ENCODE peak calls at places on chromosomes 7 and 10, in seven cellular contexts. M is breast epithelium, R is GM23248, D is prostate gland, Q is left ventricle myocardium inferior, X is cardiac muscle cell, P is aorta. J is an unnamed sample. For H3K4me1, the result is how much of the 10 kb centered on the place peaks cover.

GRCh38 chr7:101201695-101202602 is 1.1 kb upstream of the MOGAT3 start:
- DNase-seq in M (no peak), R (peak), D (no peak), Q (no peak), X (no peak), P (no peak), J (no peak)

GRCh38 chr10:10765017-10765416 is 252.7 kb upstream of the CELF2 start:
- DNase-seq in M (no peak), R (no peak), D (no peak), Q (no peak), X (no peak), P (no peak), J (no peak)

GRCh38 chr10:22754298-22754697 is 39.9 kb upstream of the PIP4K2A start:
- DNase-seq in M (no peak), R (no peak), D (no peak), Q (no peak), X (no peak), P (no peak), J (no peak)

GRCh38 chr7:26507375-26508068 is 215.9 kb downstream of the SNX10 start:
- DNase-seq in M (no peak), R (no peak), D (peak), Q (no peak), X (no peak), P (no peak), J (no peak)

GRCh38 chr10:97222346-97222961 is 36.7 kb upstream of the SLIT1 start:
- DNase-seq in M (no peak), R (no peak), D (no peak), Q (no peak), X (peak), P (no peak), J (no peak)

GRCh38 chr10:77879710-77880109 is 46.8 kb downstream of the DLG5 start:
- DNase-seq in M (no peak), R (no peak), D (no peak), Q (no peak), X (no peak), P (no peak), J (no peak)

GRCh38 chr7:134327896-134328295 is 11.2 kb upstream of the SLC35B4 start:
- DNase-seq in M (no peak), R (peak), D (peak), Q (no peak), X (peak), P (no peak), J (no peak)

GRCh38 chr7:151386301-151387160 is 23.3 kb downstream of the WDR86 start:
- DNase-seq in M (peak), R (no peak), D (no peak), Q (peak), X (no peak), P (peak), J (no peak)

GRCh38 chr7:120218702-120219101 is 54.3 kb upstream of the KCND2 start:
- DNase-seq in M (no peak), R (peak), D (no peak), Q (no peak), X (no peak), P (no peak), J (no peak)

GRCh38 chr10:5942471-5942870 is 34.9 kb downstream of the IL15RA start:
- DNase-seq in M (no peak), R (no peak), D (no peak), Q (peak), X (no peak), P (peak), J (peak)

GRCh38 chr7:158549834-158550700 is 37.6 kb downstream of the PTPRN2 start:
- DNase-seq in M (no peak), R (no peak), D (no peak), Q (no peak), X (no peak), P (no peak), J (no peak)

GRCh38 chr7:130669051-130669700 is 628 bp upstream of the COPG2 start:
- DNase-seq in M (no peak), R (no peak), D (peak), Q (no peak), X (no peak), P (no peak), J (no peak)

GRCh38 chr10:15504101-15504840 is 133.2 kb upstream of the FAM171A1 start:
- DNase-seq in M (no peak), R (peak), D (no peak), Q (no peak), X (no peak), P (no peak), J (no peak)

GRCh38 chr7:81769891-81770818 is at the start of gene HGF:
- DNase-seq in M (peak), R (peak), D (peak), Q (peak), X (peak), P (peak), J (peak)

GRCh38 chr10:110859947-110860376 is 11.8 kb upstream of the PDCD4 start:
- DNase-seq in M (no peak), R (peak), D (no peak), Q (no peak), X (no peak), P (no peak), J (no peak)

GRCh38 chr10:124353091-124353815 is 65.5 kb downstream of the OAT start:
- DNase-seq in M (no peak), R (no peak), D (no peak), Q (no peak), X (no peak), P (no peak), J (no peak)

GRCh38 chr10:124351481-124352220 is 67.1 kb downstream of the OAT start:
- DNase-seq in M (no peak), R (no peak), D (no peak), Q (peak), X (no peak), P (no peak), J (no peak)

GRCh38 chr10:124354411-124355382 is 64.0 kb downstream of the OAT start:
- DNase-seq in M (no peak), R (peak), D (no peak), Q (peak), X (peak), P (peak), J (peak)

GRCh38 chr10:124356706-124357582 is 61.8 kb downstream of the OAT start:
- DNase-seq in M (peak), R (no peak), D (no peak), Q (no peak), X (no peak), P (no peak), J (no peak)

DNA sequence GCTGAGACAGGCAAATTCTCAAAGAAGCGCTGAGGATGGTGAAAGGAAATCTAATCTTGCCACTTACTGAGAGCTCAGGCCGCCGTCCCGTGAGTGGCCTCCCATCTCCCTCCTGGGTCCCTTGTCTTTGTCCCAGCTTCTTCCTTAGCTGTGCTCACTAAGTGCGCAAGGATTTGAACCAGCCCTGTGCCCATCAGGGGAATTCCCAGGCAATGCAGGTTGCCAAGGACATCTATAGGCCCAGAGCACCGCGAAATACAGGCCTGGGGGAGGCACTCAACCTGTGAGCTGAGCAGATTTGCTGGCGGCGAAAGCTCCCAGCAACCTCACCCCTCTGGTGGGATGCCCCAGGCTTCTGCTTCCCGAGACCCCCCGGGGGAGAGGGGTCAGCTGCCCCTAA is 64.8 kb downstream of the OAT start:
- DNase-seq in M (no peak), R (no peak), D (no peak), Q (no peak), X (no peak), P (no peak), J (no peak)
- H3K4me1 ChIP-seq in M (under half), R (under half), D (under half), Q (under half), X (under half), P (under half), J (under half)

DNA sequence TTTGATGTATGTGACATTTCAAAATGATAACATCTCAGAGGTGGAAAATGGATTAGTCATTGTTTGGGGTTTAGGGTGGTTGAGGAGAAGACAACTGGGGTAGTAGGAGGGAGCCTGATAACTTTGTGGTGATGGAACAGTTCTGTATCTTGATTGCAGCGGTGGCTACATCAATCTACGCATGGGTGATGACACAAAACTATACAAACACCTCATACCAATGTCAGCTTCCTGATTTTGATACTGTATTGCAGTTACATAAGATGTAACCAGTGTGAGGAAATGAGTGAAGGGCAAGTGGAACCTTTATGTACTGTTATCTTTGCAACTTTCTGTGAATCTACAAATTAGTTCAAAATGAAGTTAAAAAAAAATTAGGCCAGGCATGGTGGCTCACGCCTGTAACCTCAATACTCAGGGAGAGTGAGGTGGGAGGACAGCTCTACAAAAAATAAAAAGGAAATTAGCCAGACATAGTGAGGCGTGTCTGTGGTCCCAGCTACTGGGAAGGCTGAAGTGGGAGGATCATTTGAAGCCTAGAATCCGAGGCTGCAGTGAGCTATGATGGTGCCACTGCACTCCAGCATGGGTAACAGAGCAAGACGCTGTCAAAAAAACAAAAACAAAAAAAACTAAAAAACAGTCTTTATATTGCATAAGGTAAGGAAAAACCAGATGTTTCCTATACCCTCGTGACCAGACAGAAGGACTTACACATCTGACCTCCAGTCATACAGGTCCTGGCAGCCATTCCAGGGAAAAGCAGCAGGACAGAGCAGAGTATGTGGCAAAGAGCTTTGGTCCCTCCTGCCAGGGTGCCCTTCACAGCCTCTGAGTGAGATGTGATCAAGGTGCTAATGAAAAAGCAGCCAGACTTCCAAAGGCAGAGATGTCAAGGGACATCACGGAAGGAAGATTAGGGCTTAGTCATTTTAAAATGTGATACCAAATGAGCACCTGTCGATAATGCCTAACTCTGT is 50.8 kb downstream of the CYTH3 start:
- DNase-seq in M (no peak), R (peak), D (no peak), Q (no peak), X (no peak), P (no peak), J (no peak)
- H3K4me1 ChIP-seq in M (under half), R (under half), D (under half), Q (half or more), X (under half), P (under half), J (under half)

GRCh38 chr10:124149143-124149542 is 55.7 kb upstream of the CHST15 start:
- DNase-seq in M (no peak), R (no peak), D (no peak), Q (no peak), X (no peak), P (no peak), J (no peak)

GRCh38 chr10:124144536-124144935 is 51.1 kb upstream of the CHST15 start:
- DNase-seq in M (no peak), R (no peak), D (no peak), Q (no peak), X (no peak), P (no peak), J (no peak)

GRCh38 chr10:124145109-124145860 is 51.9 kb upstream of the CHST15 start:
- DNase-seq in M (peak), R (no peak), D (no peak), Q (peak), X (no peak), P (peak), J (peak)

GRCh38 chr10:124143721-124144120 is 50.3 kb upstream of the CHST15 start:
- DNase-seq in M (no peak), R (no peak), D (no peak), Q (no peak), X (no peak), P (no peak), J (no peak)

GRCh38 chr10:124146491-124146890 is 53.1 kb upstream of the CHST15 start:
- DNase-seq in M (no peak), R (no peak), D (no peak), Q (no peak), X (no peak), P (no peak), J (no peak)
- H3K4me1 ChIP-seq in M (under half), R (under half), D (under half), Q (under half), X (under half), P (under half), J (half or more)

DNA sequence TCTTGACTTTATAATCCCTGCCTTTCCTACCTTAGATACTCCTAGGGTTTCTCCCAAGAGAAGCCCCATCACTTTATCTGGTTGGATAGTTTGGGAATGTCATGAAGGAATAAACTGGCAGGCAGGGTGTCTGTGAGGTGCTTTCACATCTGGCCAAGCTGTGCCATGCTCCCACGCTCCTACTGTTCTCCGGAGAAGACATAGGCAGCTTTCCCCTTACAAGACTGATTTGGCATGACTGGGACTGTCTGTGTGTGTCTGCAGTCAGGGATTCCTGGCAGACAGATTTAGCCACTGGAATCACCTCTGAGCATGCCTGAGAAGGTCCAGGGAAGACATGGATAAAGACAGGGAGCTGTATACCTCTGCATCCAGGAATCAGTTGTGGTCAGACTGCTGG is 45.3 kb downstream of the HK1 start:
- DNase-seq in M (no peak), R (no peak), D (no peak), Q (no peak), X (no peak), P (no peak), J (no peak)
- H3K4me1 ChIP-seq in M (under half), R (under half), D (under half), Q (half or more), X (under half), P (under half), J (half or more)

GRCh38 chr7:107122483-107122882 is 46.3 kb upstream of the HBP1 start:
- DNase-seq in M (no peak), R (peak), D (no peak), Q (no peak), X (no peak), P (no peak), J (no peak)
- H3K4me1 ChIP-seq in M (under half), R (under half), D (under half), Q (under half), X (under half), P (under half), J (under half)

GRCh38 chr10:99532194-99532593 is 548 bp upstream of the NKX2-3 start:
- DNase-seq in M (no peak), R (no peak), D (no peak), Q (no peak), X (no peak), P (no peak), J (no peak)

GRCh38 chr10:99534939-99535763 is 2.4 kb downstream of the NKX2-3 start:
- DNase-seq in M (no peak), R (peak), D (no peak), Q (no peak), X (peak), P (no peak), J (no peak)

GRCh38 chr10:99534456-99534938 is 1.8 kb downstream of the NKX2-3 start:
- DNase-seq in M (no peak), R (no peak), D (no peak), Q (no peak), X (no peak), P (no peak), J (no peak)

GRCh38 chr10:99532687-99533495 is at the start of gene NKX2-3:
- DNase-seq in M (no peak), R (peak), D (no peak), Q (peak), X (peak), P (peak), J (peak)

DNA sequence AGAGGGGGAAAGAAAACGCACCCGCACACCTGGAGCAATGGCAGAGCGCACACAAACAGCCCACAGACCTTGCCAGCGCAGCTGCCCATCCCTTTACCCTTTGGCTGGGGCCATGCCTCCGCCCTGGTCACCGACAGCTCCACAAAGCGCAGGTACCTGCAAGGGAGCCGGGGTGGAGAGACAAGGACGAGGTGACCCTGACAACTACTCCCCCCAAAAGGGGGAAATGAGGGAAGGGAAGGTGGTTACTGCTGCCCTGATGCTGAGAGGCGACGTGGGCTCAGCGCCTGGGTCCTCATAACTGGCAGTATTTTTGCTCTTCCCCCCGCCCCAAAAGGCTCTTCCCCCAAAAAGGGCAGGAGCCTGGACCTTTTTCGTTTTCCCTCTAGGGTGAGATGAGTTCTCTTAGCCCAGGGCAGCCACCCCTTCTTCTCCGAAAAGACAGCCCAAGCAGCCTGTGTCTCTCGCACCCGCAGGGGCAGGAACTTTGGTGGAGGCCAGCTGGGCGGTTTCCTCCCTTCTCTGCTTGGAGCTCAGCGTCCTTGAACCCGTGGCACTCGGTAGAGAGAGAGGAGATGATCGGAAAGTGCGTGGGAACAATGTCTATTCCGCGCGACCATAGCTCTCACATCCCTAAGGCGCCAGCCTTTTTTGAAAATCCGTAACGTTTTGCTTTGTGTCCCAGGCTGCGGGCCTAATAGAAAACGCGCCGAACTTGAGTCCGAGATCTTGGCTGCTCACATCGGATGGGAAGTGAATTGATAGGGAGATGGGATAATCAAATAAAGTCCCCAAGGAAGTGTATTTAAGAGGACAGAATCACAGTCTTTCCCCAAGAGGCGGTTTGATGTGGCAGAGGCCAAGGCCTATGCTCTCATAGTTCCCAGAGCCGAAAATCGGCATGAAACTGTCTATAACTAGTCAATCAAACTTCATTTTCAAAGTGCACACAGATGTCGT is 1.0 kb downstream of the NKX2-3 start:
- DNase-seq in M (no peak), R (no peak), D (no peak), Q (no peak), X (no peak), P (no peak), J (no peak)
- H3K4me1 ChIP-seq in M (under half), R (under half), D (under half), Q (half or more), X (under half), P (under half), J (half or more)